ENCODE peak calls at places on chromosomes 11 and 22, in nine cellular contexts. H is body of pancreas, I is RWPE1, T is Caco-2, U is neural crest cell, Q is BJ, E is H1, O is colonic mucosa, F is AG09319. Z is an unnamed sample.

GRCh38 chr11:66569076-66569475 is 670 bp upstream of the CTSF start:
- DNase-seq in H (no peak), I (no peak), T (no peak), U (no peak), Q (no peak), E (no peak), O (no peak), F (no peak), Z (no peak)

GRCh38 chr11:46322759-46323158 is 24.5 kb upstream of the DGKZ start:
- DNase-seq in H (no peak), I (no peak), T (no peak), U (no peak), Q (no peak), E (peak; percentile 82), O (peak; percentile 52), F (no peak), Z (no peak)

GRCh38 chr11:45025716-45026492 is 75.2 kb upstream of the TP53I11 start:
- DNase-seq in H (peak; percentile 59), I (no peak), T (no peak), U (no peak), Q (no peak), E (no peak), O (no peak), F (no peak), Z (no peak)

GRCh38 chr11:108324587-108324986 is 101.7 kb downstream of the ATM start:
- DNase-seq in H (no peak), I (no peak), T (no peak), U (no peak), Q (peak; percentile 15), E (no peak), O (no peak), F (no peak), Z (no peak)

GRCh38 chr11:92251980-92252379 is 27.4 kb downstream of the FAT3 start:
- DNase-seq in H (no peak), I (no peak), T (no peak), U (no peak), Q (no peak), E (no peak), O (no peak), F (no peak), Z (no peak)

GRCh38 chr11:72652871-72653615 is 21.2 kb downstream of the PDE2A start:
- DNase-seq in H (peak; percentile 24), I (no peak), T (no peak), U (peak; percentile 27), Q (no peak), E (peak; percentile 77), O (no peak), F (no peak), Z (no peak)

GRCh38 chr11:75107187-75107586 is 10.5 kb upstream of the OR2AT4 start:
- DNase-seq in H (no peak), I (no peak), T (no peak), U (no peak), Q (no peak), E (no peak), O (no peak), F (no peak), Z (no peak)

GRCh38 chr11:120756931-120757330 is 245.4 kb downstream of the GRIK4 start:
- DNase-seq in H (no peak), I (no peak), T (no peak), U (no peak), Q (no peak), E (no peak), O (no peak), F (no peak), Z (no peak)

GRCh38 chr11:66559141-66559861 is 9.1 kb downstream of the CTSF start:
- DNase-seq in H (peak; percentile 28), I (no peak), T (no peak), U (no peak), Q (no peak), E (no peak), O (no peak), F (no peak), Z (no peak)

GRCh38 chr11:765025-765801 is 12.1 kb downstream of the GATD1 start:
- DNase-seq in H (peak; percentile 66), I (no peak), T (peak; percentile 74), U (peak; percentile 45), Q (no peak), E (peak; percentile 87), O (peak; percentile 60), F (no peak), Z (no peak)

GRCh38 chr22:30538280-30538679 is 8.3 kb downstream of the SEC14L6 start:
- DNase-seq in H (no peak), I (no peak), T (no peak), U (no peak), Q (no peak), E (no peak), O (no peak), F (no peak), Z (peak; percentile 72)

GRCh38 chr22:18005201-18005926 is 19.0 kb downstream of the MICAL3 start:
- DNase-seq in H (no peak), I (no peak), T (no peak), U (no peak), Q (no peak), E (no peak), O (no peak), F (no peak), Z (no peak)

GRCh38 chr11:328012-328411 is 7.4 kb upstream of the IFITM3 start:
- DNase-seq in H (no peak), I (no peak), T (no peak), U (no peak), Q (no peak), E (no peak), O (no peak), F (no peak), Z (no peak)

GRCh38 chr11:24598636-24599035 is 101.8 kb downstream of the LUZP2 start:
- DNase-seq in H (no peak), I (no peak), T (no peak), U (no peak), Q (no peak), E (no peak), O (no peak), F (no peak), Z (no peak)

GRCh38 chr22:45185718-45186511 is 22.2 kb downstream of the NUP50 start:
- DNase-seq in H (no peak), I (no peak), T (no peak), U (no peak), Q (no peak), E (no peak), O (no peak), F (no peak), Z (no peak)

GRCh38 chr11:75938543-75938942 is 123.5 kb downstream of the UVRAG start:
- DNase-seq in H (no peak), I (no peak), T (no peak), U (no peak), Q (no peak), E (no peak), O (no peak), F (no peak), Z (no peak)

GRCh38 chr11:23570828-23571227 is 710.6 kb upstream of the CCDC179 start:
- DNase-seq in H (no peak), I (no peak), T (no peak), U (no peak), Q (no peak), E (no peak), O (no peak), F (no peak), Z (no peak)

GRCh38 chr22:26592368-26593015 is 2.6 kb upstream of the TPST2 start:
- DNase-seq in H (peak; percentile 5), I (peak; percentile 23), T (no peak), U (no peak), Q (no peak), E (no peak), O (peak; percentile 45), F (no peak), Z (no peak)

GRCh38 chr11:3215346-3216026 is 3.1 kb downstream of the MRGPRG start:
- DNase-seq in H (no peak), I (no peak), T (no peak), U (no peak), Q (no peak), E (no peak), O (no peak), F (no peak), Z (no peak)

GRCh38 chr11:100562102-100562501 is 125.0 kb upstream of the ARHGAP42 start:
- DNase-seq in H (peak; percentile 40), I (peak; percentile 68), T (no peak), U (no peak), Q (peak; percentile 62), E (no peak), O (no peak), F (peak; percentile 43), Z (peak; percentile 62)

GRCh38 chr11:67301951-67302516 is 1.3 kb upstream of the SSH3 start:
- DNase-seq in H (peak; percentile 64), I (peak; percentile 71), T (peak; percentile 57), U (no peak), Q (no peak), E (peak; percentile 75), O (peak; percentile 78), F (no peak), Z (no peak)

GRCh38 chr22:46797355-46797754 is 34.9 kb downstream of the TBC1D22A start:
- DNase-seq in H (no peak), I (peak; percentile 34), T (peak; percentile 49), U (no peak), Q (no peak), E (no peak), O (no peak), F (no peak), Z (peak; percentile 58)
- TF ChIP-seq CTCF in H (no peak), I (no peak), T (peak; percentile 20), U (peak; percentile 52), Q (peak; percentile 25), E (peak; percentile 17), O (no peak), F (no peak), Z (peak; percentile 71)

DNA sequence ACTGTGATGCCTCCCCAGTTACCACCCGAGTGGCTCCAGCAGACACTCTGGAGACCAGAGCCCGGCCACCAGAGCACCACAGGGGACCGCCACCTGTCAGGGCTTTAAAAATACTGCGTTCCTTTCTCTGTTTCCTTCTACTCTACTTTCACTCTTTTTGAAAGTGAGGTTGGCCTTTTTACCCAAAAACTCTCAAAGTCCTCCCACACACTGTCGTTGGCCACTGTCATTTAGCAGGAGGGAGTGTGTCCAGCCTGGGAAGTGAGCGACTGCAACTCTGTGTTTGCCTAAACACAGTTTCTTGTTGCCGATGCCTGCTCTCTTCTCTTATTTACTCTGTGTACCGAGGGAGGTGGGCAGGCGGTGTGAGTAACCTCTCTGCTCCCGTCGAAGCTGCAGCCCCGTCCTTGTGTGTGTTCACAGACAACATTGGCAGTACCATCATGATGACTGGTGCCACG is 90.8 kb upstream of the CLDN5 start:
- DNase-seq in H (no peak), I (no peak), T (no peak), U (no peak), Q (no peak), E (no peak), O (no peak), F (no peak), Z (no peak)
- TF ChIP-seq CTCF in H (no peak), I (no peak), T (no peak), U (no peak), Q (no peak), E (no peak), O (no peak), F (no peak), Z (no peak)

GRCh38 chr22:20116951-20117645 is at the start of gene TRMT2A:
- DNase-seq in H (peak; percentile 99), I (peak; percentile 89), T (peak; percentile 97), U (peak; percentile 98), Q (peak; percentile 77), E (peak; percentile 98), O (peak; percentile 97), F (peak; percentile 96), Z (peak; percentile 89)
- TF ChIP-seq CTCF in H (no peak), I (peak; percentile 18), T (no peak), U (peak; percentile 37), Q (no peak), E (peak; percentile 19), O (no peak), F (no peak), Z (peak; percentile 63)

GRCh38 chr22:34943830-34944229 is 122.1 kb upstream of the ISX start:
- DNase-seq in H (no peak), I (no peak), T (no peak), U (no peak), Q (no peak), E (no peak), O (no peak), F (no peak), Z (no peak)
- TF ChIP-seq CTCF in H (no peak), I (no peak), T (no peak), U (peak; percentile 21), Q (no peak), E (no peak), O (no peak), F (no peak), Z (no peak)

Z was measured in foreskin keratinocyte.